ENCODE peak calls at places on chromosome 21, in four cellular contexts. N, Q, C and T are unnamed samples.

GRCh38 chr21:25717491-25718139 is 17.1 kb downstream of the ATP5PF start:
- DNase-seq in N (peak), Q (no peak), C (no peak), T (no peak)

GRCh38 chr21:16169810-16170209 is 440.0 kb downstream of the USP25 start:
- DNase-seq in N (no peak), Q (no peak), C (no peak), T (no peak)

GRCh38 chr21:21997390-21998333 is 999.5 kb downstream of the NCAM2 start:
- DNase-seq in N (no peak), Q (no peak), C (no peak), T (no peak)

GRCh38 chr21:28655471-28655870 is 337.2 kb downstream of the LTN1 start:
- DNase-seq in N (no peak), Q (no peak), C (no peak), T (no peak)

GRCh38 chr21:42389449-42389835 is 6.4 kb downstream of the TMPRSS3 start:
- DNase-seq in N (no peak), Q (peak), C (peak), T (no peak)

GRCh38 chr21:15967661-15968060 is 237.9 kb downstream of the USP25 start:
- DNase-seq in N (no peak), Q (no peak), C (no peak), T (no peak)

GRCh38 chr21:18249542-18250152 is 5.0 kb downstream of the CHODL start:
- DNase-seq in N (no peak), Q (no peak), C (no peak), T (no peak)

GRCh38 chr21:25855591-25855990 is 120.8 kb downstream of the GABPA start:
- DNase-seq in N (no peak), Q (no peak), C (no peak), T (no peak)

GRCh38 chr21:20639026-20639425 is 359.2 kb upstream of the NCAM2 start:
- DNase-seq in N (no peak), Q (no peak), C (no peak), T (no peak)

GRCh38 chr21:28148400-28149064 is 844.1 kb downstream of the LTN1 start:
- DNase-seq in N (no peak), Q (no peak), C (no peak), T (no peak)

GRCh38 chr21:33949516-33950424 is 34.2 kb upstream of the ATP5PO start:
- DNase-seq in N (no peak), Q (no peak), C (no peak), T (no peak)

GRCh38 chr21:43917515-43918384 is 52.7 kb downstream of the AGPAT3 start:
- DNase-seq in N (peak), Q (no peak), C (peak), T (no peak)

GRCh38 chr21:35664683-35665082 is 395.6 kb downstream of the SETD4 start:
- DNase-seq in N (no peak), Q (no peak), C (peak), T (no peak)

GRCh38 chr21:23861908-23862504 is 1745.3 kb downstream of the MRPL39 start:
- DNase-seq in N (no peak), Q (no peak), C (no peak), T (no peak)

GRCh38 chr21:15671188-15671587 is 58.6 kb upstream of the USP25 start:
- DNase-seq in N (no peak), Q (no peak), C (no peak), T (no peak)

GRCh38 chr21:42468511-42469131 is 27.4 kb downstream of the RSPH1 start:
- DNase-seq in N (no peak), Q (no peak), C (no peak), T (no peak)

GRCh38 chr21:41110664-41111063 is 57.3 kb upstream of the BACE2 start:
- DNase-seq in N (no peak), Q (no peak), C (no peak), T (no peak)

GRCh38 chr21:42614811-42615342 is 38.5 kb upstream of the PDE9A start:
- DNase-seq in N (peak), Q (no peak), C (peak), T (peak)

GRCh38 chr21:41148798-41149197 is 19.2 kb upstream of the BACE2 start:
- DNase-seq in N (no peak), Q (no peak), C (no peak), T (no peak)

GRCh38 chr21:17388226-17388625 is 124.6 kb upstream of the CXADR start:
- DNase-seq in N (no peak), Q (no peak), C (no peak), T (no peak)

GRCh38 chr21:35111531-35111930 is 62.4 kb upstream of the RUNX1 start:
- DNase-seq in N (no peak), Q (no peak), C (no peak), T (no peak)

GRCh38 chr21:35467536-35467935 is 418.4 kb upstream of the RUNX1 start:
- DNase-seq in N (no peak), Q (no peak), C (no peak), T (no peak)

GRCh38 chr21:34544032-34544496 is 32.1 kb upstream of the KCNE1 start:
- DNase-seq in N (peak), Q (peak), C (peak), T (peak)

GRCh38 chr21:26732442-26733221 is 112.6 kb downstream of the ADAMTS1 start:
- DNase-seq in N (peak), Q (peak), C (peak), T (peak)

GRCh38 chr21:27026501-27026900 is 59.6 kb upstream of the ADAMTS5 start:
- DNase-seq in N (no peak), Q (no peak), C (no peak), T (no peak)

GRCh38 chr21:36757246-36757645 is 58.3 kb downstream of the SIM2 start:
- DNase-seq in N (peak), Q (no peak), C (no peak), T (no peak)

GRCh38 chr21:36759348-36760083 is 60.6 kb downstream of the SIM2 start:
- DNase-seq in N (no peak), Q (no peak), C (no peak), T (no peak)

GRCh38 chr21:36753556-36753955 is 54.6 kb downstream of the SIM2 start:
- DNase-seq in N (no peak), Q (no peak), C (no peak), T (no peak)

GRCh38 chr21:36754241-36754881 is 55.4 kb downstream of the SIM2 start:
- DNase-seq in N (no peak), Q (no peak), C (no peak), T (no peak)

GRCh38 chr21:36756527-36756926 is 57.6 kb downstream of the SIM2 start:
- DNase-seq in N (no peak), Q (no peak), C (peak), T (no peak)
- TF ChIP-seq FOXJ3 in N (no peak), Q (no peak), C (no peak), T (no peak)

GRCh38 chr21:46127239-46128105 is 27.9 kb downstream of the FTCD start:
- DNase-seq in N (no peak), Q (peak), C (no peak), T (no peak)

GRCh38 chr21:46128106-46128982 is 27.0 kb downstream of the FTCD start:
- DNase-seq in N (peak), Q (no peak), C (no peak), T (peak)

GRCh38 chr21:46125846-46126301 is 28.0 kb downstream of the COL6A2 start:
- DNase-seq in N (no peak), Q (peak), C (no peak), T (no peak)

GRCh38 chr21:46124926-46125845 is 27.3 kb downstream of the COL6A2 start:
- DNase-seq in N (no peak), Q (peak), C (no peak), T (peak)

GRCh38 chr21:46126321-46127238 is 28.7 kb downstream of the COL6A2 start:
- DNase-seq in N (no peak), Q (peak), C (no peak), T (peak)
- TF ChIP-seq FOXJ3 in N (no peak), Q (no peak), C (no peak), T (no peak)

DNA sequence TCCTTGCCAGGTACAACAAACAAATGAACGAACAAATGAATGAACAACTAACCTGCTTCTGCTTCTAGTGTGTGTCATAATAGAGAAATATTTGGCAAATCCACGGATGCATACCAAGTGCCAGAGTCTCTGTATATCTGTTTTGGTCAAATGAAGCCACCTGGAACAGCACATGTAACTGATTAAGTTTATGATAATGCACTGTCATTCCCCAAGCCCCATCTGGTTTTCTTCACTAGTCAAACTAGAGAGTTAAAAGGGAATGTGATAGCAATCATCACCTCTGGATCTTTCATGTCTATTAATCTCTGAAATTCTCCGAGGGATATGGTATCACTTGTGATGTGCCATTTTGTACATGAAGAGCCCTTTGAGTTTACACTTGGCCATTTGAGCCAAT is 21.0 kb upstream of the SCAF4 start:
- DNase-seq in N (no peak), Q (no peak), C (no peak), T (peak)
- TF ChIP-seq FOXJ3 in N (no peak), Q (no peak), C (no peak), T (no peak)

DNA sequence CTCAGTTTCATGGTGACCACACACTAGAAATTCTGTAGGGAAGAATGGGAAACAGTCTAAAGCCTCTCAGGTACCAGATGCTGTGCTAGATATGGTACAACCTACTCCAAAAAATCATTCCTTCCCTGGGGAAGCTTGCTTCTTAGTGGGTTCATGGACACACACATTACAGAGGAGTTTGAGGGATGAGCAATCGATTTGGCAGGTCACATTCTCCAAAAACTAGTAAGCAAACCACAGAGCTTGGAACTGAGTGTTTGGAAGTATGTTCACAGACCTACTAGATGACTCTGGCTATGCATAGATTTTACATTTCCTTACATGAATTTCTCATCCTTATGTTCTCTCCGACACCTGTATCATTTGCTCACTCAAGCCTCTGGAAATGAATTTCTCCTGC is 10.8 kb downstream of the EVA1C start:
- DNase-seq in N (no peak), Q (no peak), C (no peak), T (no peak)
- TF ChIP-seq FOXJ3 in N (no peak), Q (no peak), C (no peak), T (no peak)

GRCh38 chr21:45284456-45284741 is 3.3 kb downstream of the POFUT2 start:
- DNase-seq in N (no peak), Q (no peak), C (no peak), T (no peak)

GRCh38 chr21:45283611-45284455 is 3.9 kb downstream of the POFUT2 start:
- DNase-seq in N (no peak), Q (peak), C (no peak), T (no peak)

GRCh38 chr21:45281411-45282282 is 6.0 kb downstream of the POFUT2 start:
- DNase-seq in N (no peak), Q (peak), C (no peak), T (no peak)

GRCh38 chr21:45282283-45283018 is 5.2 kb downstream of the POFUT2 start:
- DNase-seq in N (no peak), Q (no peak), C (no peak), T (no peak)

GRCh38 chr21:45283019-45283610 is 4.6 kb downstream of the POFUT2 start:
- DNase-seq in N (no peak), Q (peak), C (no peak), T (no peak)
- TF ChIP-seq FOXJ3 in N (no peak), Q (no peak), C (no peak), T (no peak)

DNA sequence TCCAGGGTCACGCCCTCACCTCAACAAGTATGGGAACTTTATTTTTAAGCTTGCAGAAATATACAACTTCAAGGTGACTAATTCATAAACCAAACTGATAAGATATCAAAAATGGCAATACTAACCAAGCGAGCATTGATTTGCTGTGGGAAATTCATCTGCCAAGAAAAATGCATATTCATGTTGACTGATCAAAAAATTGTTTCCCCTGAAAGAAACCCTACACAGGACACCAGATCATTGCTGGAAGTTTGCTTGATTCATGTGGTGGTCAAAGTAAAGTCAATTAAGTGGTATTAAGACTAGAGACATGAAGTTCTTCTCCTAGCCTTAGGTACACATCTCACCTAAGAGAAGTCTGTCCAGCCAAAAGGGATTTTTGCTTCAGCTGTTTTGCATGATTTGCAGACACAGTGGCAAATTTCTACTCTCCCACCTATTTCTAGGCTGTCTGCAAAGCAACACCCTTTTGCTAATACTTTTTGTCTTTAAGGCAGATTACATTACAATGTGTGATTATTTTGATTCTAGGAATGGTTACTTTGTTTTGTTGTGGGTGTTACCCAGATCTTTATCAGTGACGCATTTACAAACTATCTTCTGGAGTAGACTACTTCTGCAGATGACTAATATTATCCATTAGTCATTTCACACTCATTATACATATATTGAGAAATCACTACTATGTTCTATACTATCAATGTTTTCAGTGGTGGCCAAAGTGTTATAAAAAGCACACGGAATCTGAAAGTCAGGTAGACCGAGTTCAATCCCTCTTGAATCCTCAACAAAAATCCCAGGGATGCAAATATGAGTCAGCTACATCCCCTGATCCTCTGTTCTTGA is 12.3 kb downstream of the SAMSN1 start:
- DNase-seq in N (peak), Q (no peak), C (no peak), T (no peak)
- TF ChIP-seq FOXJ3 in N (no peak), Q (no peak), C (no peak), T (no peak)

GRCh38 chr21:38956006-38956405 is 150.3 kb downstream of the ETS2 start:
- DNase-seq in N (no peak), Q (no peak), C (no peak), T (no peak)

GRCh38 chr21:38952890-38953289 is 147.2 kb downstream of the ETS2 start:
- DNase-seq in N (no peak), Q (no peak), C (no peak), T (no peak)

GRCh38 chr21:38955495-38955894 is 149.8 kb downstream of the ETS2 start:
- DNase-seq in N (no peak), Q (no peak), C (no peak), T (no peak)

GRCh38 chr21:38953516-38953915 is 147.8 kb downstream of the ETS2 start:
- DNase-seq in N (no peak), Q (no peak), C (no peak), T (no peak)

DNA sequence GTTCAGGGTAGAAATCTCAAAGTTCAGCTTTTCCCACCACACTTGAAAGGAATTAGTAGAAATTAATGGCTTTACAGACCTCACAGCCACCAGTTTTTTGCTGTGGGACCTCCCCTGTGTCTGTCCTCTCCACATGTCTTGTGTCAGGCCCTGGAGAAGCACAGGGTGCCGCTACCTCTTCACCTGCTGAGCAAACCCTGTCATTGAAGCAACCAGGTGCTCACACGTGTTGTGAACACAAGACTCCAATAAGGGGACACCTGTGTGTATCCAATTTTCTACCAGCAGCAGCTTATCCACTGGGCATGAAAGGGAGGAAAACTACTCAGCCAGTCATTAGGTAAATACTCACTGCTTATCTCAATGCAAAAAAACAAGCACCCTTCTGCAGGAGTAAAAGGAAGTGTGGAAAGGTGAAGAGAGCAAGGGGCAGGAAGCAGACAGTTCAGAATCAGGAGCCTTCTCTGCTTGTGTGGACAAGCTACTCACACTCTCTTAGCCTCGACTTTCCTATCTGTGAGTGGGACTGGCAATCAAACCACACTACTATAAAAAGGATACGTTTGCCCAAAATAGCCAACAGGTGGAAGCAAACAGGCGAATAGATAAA is 148.8 kb downstream of the ETS2 start:
- DNase-seq in N (no peak), Q (no peak), C (no peak), T (no peak)
- TF ChIP-seq FOXJ3 in N (no peak), Q (no peak), C (no peak), T (no peak)